ENCODE peak calls at places on chromosomes 2 and 18, in seven cellular contexts. One of them, this sample, is unnamed.

GRCh38 chr2:197972017-197972416 is 167.6 kb downstream of the PLCL1 start:
- DNase-seq in neuronal stem cell: no peak
- DNase-seq in H1: no peak
- DNase-seq in H9: no peak
- DNase-seq in IMR-90: peak; percentile 72
- DNase-seq in trophoblast cell: no peak
- DNase-seq in mesenchymal stem cell: no peak
- DNase-seq in this sample: no peak

GRCh38 chr2:175207741-175208438 is 26.4 kb upstream of the ATP5MC3 start:
- DNase-seq in IMR-90: no peak
- DNase-seq in mesenchymal stem cell: no peak
- DNase-seq in trophoblast cell: no peak
- DNase-seq in H1: no peak
- DNase-seq in neuronal stem cell: no peak
- DNase-seq in H9: no peak
- DNase-seq in this sample: no peak

GRCh38 chr2:137508739-137509384 is 455.4 kb upstream of the HNMT start:
- DNase-seq in trophoblast cell: peak; percentile 4
- DNase-seq in neuronal stem cell: no peak
- DNase-seq in H9: peak; percentile 42
- DNase-seq in IMR-90: no peak
- DNase-seq in mesenchymal stem cell: no peak
- DNase-seq in H1: no peak
- DNase-seq in this sample: peak; percentile 34

GRCh38 chr2:232339121-232340081 is 39.1 kb upstream of the ALPP start:
- DNase-seq in mesenchymal stem cell: no peak
- DNase-seq in neuronal stem cell: no peak
- DNase-seq in trophoblast cell: no peak
- DNase-seq in H1: peak; percentile 89
- DNase-seq in H9: peak; percentile 80
- DNase-seq in IMR-90: no peak
- DNase-seq in this sample: peak; percentile 38

GRCh38 chr2:227192491-227192890 is 28.1 kb downstream of the COL4A3 start:
- DNase-seq in IMR-90: no peak
- DNase-seq in trophoblast cell: no peak
- DNase-seq in neuronal stem cell: no peak
- DNase-seq in mesenchymal stem cell: no peak
- DNase-seq in H1: no peak
- DNase-seq in H9: no peak
- DNase-seq in this sample: no peak

GRCh38 chr2:124426630-124427029 is 401.5 kb downstream of the CNTNAP5 start:
- DNase-seq in neuronal stem cell: no peak
- DNase-seq in H1: no peak
- DNase-seq in H9: no peak
- DNase-seq in trophoblast cell: no peak
- DNase-seq in IMR-90: no peak
- DNase-seq in mesenchymal stem cell: no peak
- DNase-seq in this sample: peak; percentile 4

GRCh38 chr18:9968081-9968848 is 54.4 kb downstream of the VAPA start:
- DNase-seq in neuronal stem cell: no peak
- DNase-seq in mesenchymal stem cell: no peak
- DNase-seq in H9: no peak
- DNase-seq in H1: no peak
- DNase-seq in IMR-90: no peak
- DNase-seq in trophoblast cell: peak; percentile 62
- DNase-seq in this sample: peak; percentile 57

GRCh38 chr2:37652199-37652640 is 19.2 kb downstream of the CDC42EP3 start:
- DNase-seq in mesenchymal stem cell: peak; percentile 82
- DNase-seq in trophoblast cell: peak; percentile 74
- DNase-seq in neuronal stem cell: no peak
- DNase-seq in IMR-90: peak; percentile 97
- DNase-seq in H1: no peak
- DNase-seq in H9: no peak
- DNase-seq in this sample: peak; percentile 53

GRCh38 chr2:102033028-102033749 is 41.4 kb downstream of the IL1R2 start:
- DNase-seq in H1: no peak
- DNase-seq in mesenchymal stem cell: peak; percentile 87
- DNase-seq in neuronal stem cell: no peak
- DNase-seq in H9: no peak
- DNase-seq in IMR-90: peak; percentile 79
- DNase-seq in trophoblast cell: peak; percentile 73
- DNase-seq in this sample: peak; percentile 33

GRCh38 chr18:11163668-11164067 is 14.3 kb upstream of the PIEZO2 start:
- DNase-seq in H9: peak; percentile 65
- DNase-seq in H1: peak; percentile 69
- DNase-seq in mesenchymal stem cell: peak; percentile 58
- DNase-seq in trophoblast cell: no peak
- DNase-seq in neuronal stem cell: no peak
- DNase-seq in IMR-90: peak; percentile 36
- DNase-seq in this sample: peak; percentile 56

GRCh38 chr18:55875330-55875933 is 287.4 kb upstream of the TCF4 start:
- DNase-seq in neuronal stem cell: peak; percentile 64
- DNase-seq in trophoblast cell: no peak
- DNase-seq in IMR-90: no peak
- DNase-seq in mesenchymal stem cell: no peak
- DNase-seq in H9: no peak
- DNase-seq in H1: no peak
- DNase-seq in this sample: peak; percentile 40

GRCh38 chr2:178419123-178419522 is 31.9 kb downstream of the PRKRA start:
- DNase-seq in neuronal stem cell: no peak
- DNase-seq in mesenchymal stem cell: peak; percentile 44
- DNase-seq in IMR-90: peak; percentile 61
- DNase-seq in H9: no peak
- DNase-seq in trophoblast cell: no peak
- DNase-seq in H1: no peak
- DNase-seq in this sample: no peak

GRCh38 chr2:86221066-86221684 is 21.9 kb downstream of the MRPL35 start:
- DNase-seq in mesenchymal stem cell: peak; percentile 26
- DNase-seq in neuronal stem cell: peak; percentile 50
- DNase-seq in IMR-90: peak; percentile 45
- DNase-seq in trophoblast cell: no peak
- DNase-seq in H9: peak; percentile 67
- DNase-seq in H1: no peak
- DNase-seq in this sample: peak; percentile 70

GRCh38 chr2:66651295-66651694 is 216.4 kb downstream of the MEIS1 start:
- DNase-seq in neuronal stem cell: no peak
- DNase-seq in H1: no peak
- DNase-seq in trophoblast cell: no peak
- DNase-seq in mesenchymal stem cell: no peak
- DNase-seq in H9: no peak
- DNase-seq in IMR-90: no peak
- DNase-seq in this sample: no peak

GRCh38 chr2:217277646-217278048 is 417.8 kb upstream of the TNP1 start:
- DNase-seq in mesenchymal stem cell: peak; percentile 98
- DNase-seq in H1: no peak
- DNase-seq in IMR-90: peak; percentile 100
- DNase-seq in trophoblast cell: peak; percentile 87
- DNase-seq in H9: no peak
- DNase-seq in neuronal stem cell: no peak
- DNase-seq in this sample: no peak

GRCh38 chr2:3581367-3582262 is 6.6 kb downstream of the RPS7 start:
- DNase-seq in trophoblast cell: no peak
- DNase-seq in neuronal stem cell: no peak
- DNase-seq in H9: no peak
- DNase-seq in IMR-90: no peak
- DNase-seq in mesenchymal stem cell: no peak
- DNase-seq in H1: no peak
- DNase-seq in this sample: no peak

GRCh38 chr2:37711831-37712230 is 40.4 kb upstream of the CDC42EP3 start:
- DNase-seq in IMR-90: peak; percentile 90
- DNase-seq in neuronal stem cell: no peak
- DNase-seq in trophoblast cell: peak; percentile 55
- DNase-seq in mesenchymal stem cell: peak; percentile 86
- DNase-seq in H9: no peak
- DNase-seq in H1: no peak
- DNase-seq in this sample: no peak

GRCh38 chr2:105877945-105878344 is 133.2 kb downstream of the NCK2 start:
- DNase-seq in mesenchymal stem cell: no peak
- DNase-seq in H1: no peak
- DNase-seq in IMR-90: no peak
- DNase-seq in trophoblast cell: no peak
- DNase-seq in H9: no peak
- DNase-seq in neuronal stem cell: no peak
- DNase-seq in this sample: no peak

GRCh38 chr2:20976527-20976926 is 67.3 kb downstream of the APOB start:
- DNase-seq in trophoblast cell: no peak
- DNase-seq in H1: no peak
- DNase-seq in H9: no peak
- DNase-seq in IMR-90: no peak
- DNase-seq in neuronal stem cell: no peak
- DNase-seq in mesenchymal stem cell: no peak
- DNase-seq in this sample: no peak

GRCh38 chr2:231000211-231000904 is 4.4 kb downstream of the SPATA3 start:
- DNase-seq in neuronal stem cell: no peak
- DNase-seq in mesenchymal stem cell: no peak
- DNase-seq in trophoblast cell: no peak
- DNase-seq in IMR-90: no peak
- DNase-seq in H1: peak; percentile 70
- DNase-seq in H9: peak; percentile 84
- DNase-seq in this sample: peak; percentile 70

DNA sequence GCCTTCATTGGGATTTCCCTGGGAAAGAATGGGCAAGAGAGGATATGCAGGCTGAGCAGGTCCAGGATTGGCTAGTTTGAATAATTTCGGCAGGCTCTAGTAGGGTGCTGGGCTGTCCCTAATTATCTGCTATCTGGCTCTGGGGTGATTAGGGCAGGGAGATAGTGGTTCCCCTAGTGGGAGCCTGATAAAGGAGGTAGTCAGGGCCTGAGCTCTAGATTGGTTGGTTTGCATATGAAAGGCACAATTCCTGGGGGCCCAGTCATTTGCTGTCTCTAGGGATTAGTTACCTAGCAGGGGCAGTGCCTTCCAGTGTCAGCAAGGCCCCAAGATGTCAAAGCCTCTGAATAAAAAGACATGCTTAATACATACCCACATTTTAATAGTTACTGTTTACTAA is 690.1 kb upstream of the KLHL29 start:
- DNase-seq in IMR-90: no peak
- DNase-seq in neuronal stem cell: peak; percentile 71
- DNase-seq in H9: peak; percentile 75
- DNase-seq in trophoblast cell: no peak
- DNase-seq in H1: peak; percentile 53
- DNase-seq in mesenchymal stem cell: no peak
- DNase-seq in this sample: peak; percentile 97
- H3K18ac ChIP-seq in IMR-90: no peak overlapping the region
- H3K18ac ChIP-seq in neuronal stem cell: peak overlapping the region; percentile 76
- H3K18ac ChIP-seq in H9: no peak overlapping the region
- H3K18ac ChIP-seq in trophoblast cell: no peak overlapping the region
- H3K18ac ChIP-seq in H1: peak overlapping the region; percentile 53
- H3K18ac ChIP-seq in mesenchymal stem cell: no peak overlapping the region
- H3K18ac ChIP-seq in this sample: no peak overlapping the region

GRCh38 chr2:14303366-14304115 is 329.0 kb upstream of the LRATD1 start:
- DNase-seq in trophoblast cell: no peak
- DNase-seq in H1: no peak
- DNase-seq in mesenchymal stem cell: no peak
- DNase-seq in neuronal stem cell: no peak
- DNase-seq in H9: no peak
- DNase-seq in IMR-90: no peak
- DNase-seq in this sample: no peak

GRCh38 chr2:14301331-14301730 is 331.2 kb upstream of the LRATD1 start:
- DNase-seq in mesenchymal stem cell: no peak
- DNase-seq in IMR-90: no peak
- DNase-seq in H9: no peak
- DNase-seq in trophoblast cell: no peak
- DNase-seq in neuronal stem cell: peak; percentile 48
- DNase-seq in H1: no peak
- DNase-seq in this sample: peak; percentile 79

GRCh38 chr2:14306268-14306950 is 326.1 kb upstream of the LRATD1 start:
- DNase-seq in H9: no peak
- DNase-seq in H1: no peak
- DNase-seq in mesenchymal stem cell: no peak
- DNase-seq in trophoblast cell: no peak
- DNase-seq in IMR-90: no peak
- DNase-seq in neuronal stem cell: no peak
- DNase-seq in this sample: no peak

DNA sequence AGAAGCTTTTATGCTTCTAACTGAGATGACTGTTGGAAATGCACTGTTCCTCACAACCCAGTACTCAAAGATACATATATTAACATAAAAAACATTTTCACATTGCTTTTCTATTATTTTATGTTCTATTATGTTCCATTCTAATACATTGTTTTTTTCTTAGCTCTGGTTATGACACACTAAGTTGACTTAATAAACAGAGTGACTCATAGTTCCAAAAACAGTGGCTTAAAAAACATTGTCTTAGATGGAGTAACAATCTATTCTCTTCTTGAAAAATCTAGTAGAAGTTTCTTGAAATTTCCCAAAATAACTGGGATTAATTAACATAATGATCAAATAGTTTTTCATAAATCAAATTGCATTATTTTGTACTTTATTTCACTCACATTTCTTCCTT is 328.2 kb upstream of the LRATD1 start:
- DNase-seq in IMR-90: no peak
- DNase-seq in H9: no peak
- DNase-seq in mesenchymal stem cell: no peak
- DNase-seq in H1: no peak
- DNase-seq in neuronal stem cell: no peak
- DNase-seq in trophoblast cell: no peak
- DNase-seq in this sample: no peak
- H3K18ac ChIP-seq in IMR-90: no peak overlapping the region
- H3K18ac ChIP-seq in H9: no peak overlapping the region
- H3K18ac ChIP-seq in mesenchymal stem cell: no peak overlapping the region
- H3K18ac ChIP-seq in H1: no peak overlapping the region
- H3K18ac ChIP-seq in neuronal stem cell: no peak overlapping the region
- H3K18ac ChIP-seq in trophoblast cell: no peak overlapping the region
- H3K18ac ChIP-seq in this sample: no peak overlapping the region

DNA sequence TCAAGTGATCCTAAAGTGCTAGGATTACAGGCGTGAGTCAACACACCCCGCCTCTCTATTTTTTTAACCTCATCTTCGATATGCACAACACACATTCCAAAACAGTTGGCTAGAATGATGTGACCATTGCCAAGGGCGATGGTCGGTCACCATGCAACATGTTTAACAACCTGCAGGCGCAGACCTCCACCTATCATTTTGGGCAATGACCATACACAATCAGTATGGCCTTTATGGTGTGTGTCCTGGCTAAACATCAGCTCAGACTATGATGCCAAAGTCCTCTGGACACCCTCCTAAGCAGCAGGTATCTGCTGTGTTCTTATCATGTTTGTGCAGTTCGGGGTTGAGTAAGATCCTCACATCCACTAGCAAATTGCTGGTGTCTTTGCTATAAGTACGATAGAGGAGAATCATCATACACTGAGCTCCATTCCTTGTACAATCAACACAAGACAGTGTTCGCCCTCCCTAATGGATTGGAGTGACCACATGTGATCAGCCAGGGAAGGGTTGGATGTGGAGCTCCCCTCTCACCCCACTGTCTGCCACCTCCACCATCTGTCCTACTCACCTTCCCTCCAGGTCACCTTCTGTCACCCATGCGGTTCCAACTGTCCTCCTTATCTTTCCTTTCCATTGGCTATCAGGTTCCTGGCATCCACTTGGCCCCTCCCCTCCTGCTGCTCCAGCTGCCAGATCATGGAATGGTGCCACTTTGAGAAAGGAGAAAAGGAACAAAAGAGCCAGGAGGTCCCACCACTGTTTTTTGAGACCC is 7.9 kb upstream of the RNF152 start:
- DNase-seq in neuronal stem cell: no peak
- DNase-seq in trophoblast cell: no peak
- DNase-seq in mesenchymal stem cell: no peak
- DNase-seq in H9: no peak
- DNase-seq in IMR-90: no peak
- DNase-seq in H1: no peak
- DNase-seq in this sample: no peak
- H3K18ac ChIP-seq in neuronal stem cell: no peak overlapping the region
- H3K18ac ChIP-seq in trophoblast cell: no peak overlapping the region
- H3K18ac ChIP-seq in mesenchymal stem cell: no peak overlapping the region
- H3K18ac ChIP-seq in H9: no peak overlapping the region
- H3K18ac ChIP-seq in IMR-90: no peak overlapping the region
- H3K18ac ChIP-seq in H1: no peak overlapping the region
- H3K18ac ChIP-seq in this sample: no peak overlapping the region

GRCh38 chr2:120691410-120691809 is 44.3 kb upstream of the GLI2 start:
- DNase-seq in mesenchymal stem cell: no peak
- DNase-seq in H9: no peak
- DNase-seq in H1: no peak
- DNase-seq in neuronal stem cell: no peak
- DNase-seq in IMR-90: no peak
- DNase-seq in trophoblast cell: no peak
- DNase-seq in this sample: no peak
- H3K18ac ChIP-seq in mesenchymal stem cell: no peak overlapping the region
- H3K18ac ChIP-seq in H9: no peak overlapping the region
- H3K18ac ChIP-seq in H1: no peak overlapping the region
- H3K18ac ChIP-seq in neuronal stem cell: no peak overlapping the region
- H3K18ac ChIP-seq in IMR-90: no peak overlapping the region
- H3K18ac ChIP-seq in trophoblast cell: no peak overlapping the region
- H3K18ac ChIP-seq in this sample: no peak overlapping the region